ENCODE peak calls at places on chromosomes 3 and 15, in six cellular contexts. W is neuronal stem cell, Y is IMR-90, N is H1, L is mesenchymal stem cell, K is H9. U is an unnamed sample.

GRCh38 chr15:57345584-57345983 is 30.7 kb upstream of the CGNL1 start:
- DNase-seq in L (no peak), N (no peak), Y (no peak), W (no peak), K (peak; percentile 79), U (no peak)

GRCh38 chr15:86125775-86126174 is 46.1 kb downstream of the AGBL1 start:
- DNase-seq in Y (no peak), W (no peak), N (no peak), L (no peak), K (no peak), U (no peak)

GRCh38 chr3:9123849-9124248 is 125.6 kb downstream of the SRGAP3 start:
- DNase-seq in L (no peak), N (no peak), K (no peak), W (no peak), Y (no peak), U (no peak)

GRCh38 chr15:80151576-80151975 is 1.2 kb upstream of the FAH start:
- DNase-seq in W (no peak), Y (no peak), K (no peak), L (no peak), N (no peak), U (no peak)

GRCh38 chr15:85761635-85762034 is 33.1 kb downstream of the KLHL25 start:
- DNase-seq in Y (peak; percentile 67), L (peak; percentile 24), K (no peak), W (no peak), N (no peak), U (no peak)

GRCh38 chr15:50675524-50676144 is 11.0 kb downstream of the TRPM7 start:
- DNase-seq in N (no peak), K (no peak), W (no peak), Y (peak; percentile 59), L (peak; percentile 55), U (peak; percentile 72)

GRCh38 chr3:148227534-148227933 is 470.2 kb upstream of the AGTR1 start:
- DNase-seq in W (no peak), N (no peak), K (no peak), Y (peak; percentile 39), L (peak; percentile 29), U (peak; percentile 9)

GRCh38 chr3:52354676-52355075 is 38.6 kb downstream of the DNAH1 start:
- DNase-seq in Y (no peak), W (no peak), L (no peak), K (no peak), N (no peak), U (no peak)

GRCh38 chr3:13022348-13023250 is 50.6 kb downstream of the IQSEC1 start:
- DNase-seq in N (peak; percentile 31), K (peak; percentile 76), Y (peak; percentile 89), L (peak; percentile 83), W (no peak), U (peak; percentile 91)

DNA sequence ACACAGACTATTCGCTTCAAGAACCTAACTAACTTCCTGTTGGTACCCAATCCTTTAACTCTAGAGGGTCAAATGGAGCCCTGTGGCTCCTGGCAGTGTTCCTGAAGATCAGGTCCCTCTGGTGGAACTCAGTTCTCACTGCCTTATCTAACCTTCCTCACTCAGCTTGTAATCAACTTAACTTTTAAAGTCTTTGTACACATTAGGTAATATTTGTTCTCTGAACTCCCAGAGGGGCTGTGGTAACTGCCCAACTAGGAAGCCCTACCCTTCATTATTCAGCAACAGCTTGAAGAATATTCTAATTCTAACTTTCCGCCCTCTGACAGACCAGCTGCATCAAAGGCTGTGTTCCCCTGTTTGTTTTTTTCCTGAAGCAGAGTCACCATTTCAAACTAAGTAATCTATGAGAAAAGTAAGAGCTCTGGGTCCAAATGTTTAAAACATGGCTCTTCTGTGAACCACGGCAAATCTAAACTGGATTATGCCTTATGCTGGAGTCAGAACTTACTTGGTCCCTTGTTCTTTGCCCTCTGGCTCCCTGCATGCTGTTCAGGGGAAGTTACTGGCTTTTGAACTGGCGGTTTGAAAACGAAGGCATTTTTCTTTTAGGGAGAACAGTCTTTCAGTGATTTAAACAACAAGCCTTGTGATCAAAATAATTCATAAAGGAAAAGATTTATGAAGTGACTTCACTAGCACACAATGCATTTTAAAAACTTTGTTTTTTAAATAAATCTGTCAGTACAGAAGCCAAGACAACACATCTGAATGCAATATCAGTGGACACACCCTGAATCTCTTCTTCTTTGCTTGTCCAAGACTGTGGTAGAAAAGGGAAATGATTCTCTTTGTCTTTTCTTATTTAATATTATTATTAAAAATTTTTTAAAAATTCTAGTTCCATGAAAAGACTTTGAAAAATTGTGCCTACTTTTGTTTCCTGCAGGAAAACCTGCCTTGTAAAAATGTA is 365.6 kb downstream of the TIGIT start:
- DNase-seq in L (no peak), N (no peak), K (no peak), W (no peak), Y (no peak), U (no peak)
- H2AFZ ChIP-seq in L (no peak overlapping the region), N (peak overlapping the region; percentile 10), K (peak overlapping the region; percentile 56), W (peak overlapping the region; percentile 51), Y (no peak overlapping the region), U (no peak overlapping the region)

GRCh38 chr15:90866161-90866715 is 2.1 kb upstream of the FURIN start:
- DNase-seq in Y (no peak), N (no peak), W (no peak), K (peak; percentile 14), L (no peak), U (no peak)

GRCh38 chr15:90866800-90867199 is 1.6 kb upstream of the FURIN start:
- DNase-seq in L (no peak), Y (no peak), W (no peak), K (no peak), N (no peak), U (no peak)

GRCh38 chr15:90869601-90870353 is 1.4 kb downstream of the FURIN start:
- DNase-seq in K (peak; percentile 84), W (no peak), N (peak; percentile 76), Y (peak; percentile 84), L (peak; percentile 96), U (peak; percentile 94)

GRCh38 chr15:90869140-90869541 is 753 bp downstream of the FURIN start:
- DNase-seq in N (no peak), K (no peak), W (no peak), Y (no peak), L (no peak), U (no peak)

DNA sequence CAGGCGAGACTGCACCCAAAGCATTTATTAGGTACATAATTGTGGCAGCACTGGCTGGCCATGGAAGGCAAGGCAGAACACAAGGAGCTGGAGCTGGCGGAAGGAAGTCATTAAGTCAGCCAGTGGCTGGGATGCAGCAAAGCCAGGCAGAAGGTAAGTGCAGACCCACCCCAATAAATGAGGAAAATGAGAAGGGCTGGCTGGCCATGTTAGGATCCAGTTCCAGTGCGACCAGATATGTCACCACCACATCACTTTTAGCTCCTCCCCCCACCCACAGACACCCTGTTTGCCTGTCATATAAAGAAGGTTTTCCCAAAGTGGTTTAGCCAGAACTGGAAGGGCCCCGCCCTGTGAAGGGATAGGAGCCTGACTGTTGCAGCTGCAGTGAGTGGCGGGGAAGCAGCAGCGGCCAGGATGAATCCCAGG is at the start of gene FURIN:
- DNase-seq in Y (no peak), N (no peak), K (no peak), W (no peak), L (no peak), U (no peak)
- H3K4me1 ChIP-seq in Y (peaks cover 22% of the 10 kb centered on the region), N (peaks cover 22% of the 10 kb centered on the region), K (peaks cover 6% of the 10 kb centered on the region), W (peaks cover 29% of the 10 kb centered on the region), L (peaks cover 32% of the 10 kb centered on the region), U (peaks cover 28% of the 10 kb centered on the region)

GRCh38 chr3:167735233-167736107 is at the start of gene SERPINI1:
- DNase-seq in L (peak; percentile 94), K (peak; percentile 95), Y (peak; percentile 89), N (peak; percentile 79), W (peak; percentile 81), U (peak; percentile 89)
- H3K23ac ChIP-seq in L (no peak within 1 kb of the TSS), K (no peak within 1 kb of the TSS), Y (peak within 1 kb of the TSS; percentile 67), N (no peak within 1 kb of the TSS), W (peak within 1 kb of the TSS; percentile 61), U (no peak within 1 kb of the TSS)

DNA sequence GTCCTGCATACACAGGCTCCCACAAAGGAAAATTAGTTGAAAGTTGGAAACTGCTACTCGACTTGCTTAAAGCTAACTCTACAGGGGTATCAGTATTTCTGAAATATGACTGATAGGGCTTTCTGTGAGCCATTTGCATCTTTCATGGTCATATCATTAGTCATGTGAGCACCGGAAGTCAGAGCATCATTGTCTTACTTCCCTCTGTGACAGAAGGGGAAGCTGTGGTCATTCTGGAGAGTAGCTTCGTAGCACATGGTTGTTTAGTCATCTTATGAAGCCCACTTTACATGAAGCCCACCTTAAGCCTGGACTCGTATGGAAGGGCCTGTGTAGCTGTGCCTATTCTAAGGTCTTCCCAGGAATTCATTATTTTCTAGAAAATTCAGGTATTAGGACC is 69.0 kb downstream of the COL6A5 start:
- DNase-seq in L (no peak), Y (no peak), W (no peak), K (no peak), N (no peak), U (no peak)
- H2AFZ ChIP-seq in L (no peak overlapping the region), Y (no peak overlapping the region), W (no peak overlapping the region), K (no peak overlapping the region), N (no peak overlapping the region), U (no peak overlapping the region)

DNA sequence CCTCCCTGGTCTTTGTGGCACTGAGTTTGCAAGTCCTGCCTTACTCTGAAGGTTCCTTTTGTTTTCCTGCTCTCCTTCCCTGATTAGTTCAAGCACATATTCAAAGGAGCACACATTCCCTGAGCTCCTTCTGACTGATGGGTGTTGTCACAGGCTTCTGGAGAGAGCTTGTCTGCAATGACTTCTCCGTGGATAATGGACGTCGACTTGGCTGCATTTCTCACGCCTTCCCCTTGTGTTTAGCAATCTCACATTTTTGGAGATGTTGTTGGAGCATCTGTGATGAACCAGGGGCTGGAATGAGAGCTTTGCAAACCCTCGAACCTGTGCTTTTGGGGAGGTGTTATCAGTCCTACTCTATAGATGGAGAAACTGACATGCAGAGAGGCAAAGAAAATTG is 375.4 kb upstream of the PROK2 start:
- DNase-seq in L (no peak), K (no peak), W (no peak), N (no peak), Y (no peak), U (no peak)
- H3K4me1 ChIP-seq in L (peaks cover 3% of the 10 kb centered on the region), K (no peaks in the 10 kb centered on the region), W (no peaks in the 10 kb centered on the region), N (no peaks in the 10 kb centered on the region), Y (no peaks in the 10 kb centered on the region), U (peaks cover 7% of the 10 kb centered on the region)

GRCh38 chr15:92663250-92663951 is 7.8 kb upstream of the FAM174B start:
- DNase-seq in Y (no peak), W (no peak), K (no peak), N (no peak), L (no peak), U (no peak)
- H3K23ac ChIP-seq in Y (no peak overlapping the region), W (no peak overlapping the region), K (no peak overlapping the region), N (no peak overlapping the region), L (no peak overlapping the region), U (no peak overlapping the region)

GRCh38 chr3:47405820-47406761 is 25.3 kb downstream of the PTPN23 start:
- DNase-seq in K (no peak), Y (no peak), L (no peak), N (no peak), W (no peak), U (no peak)
- H2AFZ ChIP-seq in K (no peak overlapping the region), Y (no peak overlapping the region), L (no peak overlapping the region), N (no peak overlapping the region), W (no peak overlapping the region), U (no peak overlapping the region)

DNA sequence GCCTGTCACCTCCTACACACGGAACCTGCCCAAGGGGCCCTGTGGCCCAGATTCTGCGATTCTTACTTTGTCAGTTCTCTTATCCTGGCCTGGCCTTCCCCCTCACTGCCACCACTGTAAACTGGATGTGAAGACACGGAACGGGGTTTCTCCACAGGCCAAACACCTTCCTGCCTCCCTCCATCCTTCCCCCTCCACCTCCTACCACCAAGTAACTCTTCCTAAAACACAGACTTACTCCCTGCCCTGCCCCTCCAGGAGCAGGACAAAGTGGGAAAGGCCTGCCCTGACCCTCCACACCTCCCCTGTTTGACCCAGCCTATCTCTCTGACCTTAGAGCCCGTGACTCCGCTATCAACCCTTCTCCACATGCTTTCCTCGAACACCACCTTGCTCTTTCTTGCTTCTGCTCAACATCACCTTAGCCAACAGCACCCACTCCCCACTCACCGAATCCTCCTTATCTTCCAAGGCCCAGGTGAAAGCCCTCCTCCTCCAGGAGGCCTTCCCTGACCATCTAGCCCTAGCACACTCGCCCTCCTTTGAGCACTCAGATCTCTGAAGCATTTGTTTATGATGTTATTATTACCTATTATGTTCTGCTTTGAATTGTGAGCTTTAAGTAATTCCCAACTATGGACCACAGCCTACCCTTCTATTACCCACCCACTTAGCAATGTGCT is 7.6 kb downstream of the CA12 start:
- DNase-seq in Y (no peak), L (no peak), K (no peak), W (no peak), N (no peak), U (no peak)
- H3K4me1 ChIP-seq in Y (peaks cover 33% of the 10 kb centered on the region), L (peaks cover 31% of the 10 kb centered on the region), K (no peaks in the 10 kb centered on the region), W (peaks cover 14% of the 10 kb centered on the region), N (peaks cover 10% of the 10 kb centered on the region), U (peaks cover 14% of the 10 kb centered on the region)